ENCODE peak calls at places on chromosomes 2 and 18, in five cellular contexts. E is tibial nerve, B is DND-41, Z is right atrium auricular region, P is OCI-LY7. C is an unnamed sample.

GRCh38 chr2:28702415-28702859 is 49.2 kb upstream of the PPP1CB start:
- DNase-seq in E (no peak), B (no peak), Z (no peak), P (no peak), C (no peak)

GRCh38 chr18:22701326-22701725 is 231.8 kb upstream of the RBBP8 start:
- DNase-seq in E (no peak), B (no peak), Z (no peak), P (no peak), C (no peak)

GRCh38 chr18:2538844-2539243 is 32.5 kb downstream of the METTL4 start:
- DNase-seq in E (no peak), B (no peak), Z (no peak), P (no peak), C (no peak)

GRCh38 chr2:9474361-9475117 is at the start of gene IAH1:
- DNase-seq in E (no peak), B (no peak), Z (no peak), P (no peak), C (peak; percentile 71)

GRCh38 chr2:164785447-164785846 is 56.2 kb downstream of the COBLL1 start:
- DNase-seq in E (no peak), B (no peak), Z (no peak), P (no peak), C (no peak)

GRCh38 chr2:168247341-168248305 is at the start of gene STK39:
- DNase-seq in E (peak; percentile 41), B (peak; percentile 80), Z (no peak), P (peak; percentile 84), C (peak; percentile 72)

GRCh38 chr2:73282924-73283544 is 1.2 kb downstream of the FBXO41 start:
- DNase-seq in E (no peak), B (no peak), Z (no peak), P (peak; percentile 26), C (no peak)

GRCh38 chr2:210225461-210225798 is 183 bp upstream of the ACADL start:
- DNase-seq in E (no peak), B (no peak), Z (no peak), P (no peak), C (no peak)

GRCh38 chr2:217599906-217600305 is 402.9 kb downstream of the TNS1 start:
- DNase-seq in E (no peak), B (no peak), Z (no peak), P (no peak), C (no peak)

GRCh38 chr2:177772529-177772928 is 300.0 kb downstream of the PDE11A start:
- DNase-seq in E (peak; percentile 52), B (peak; percentile 32), Z (no peak), P (peak; percentile 38), C (no peak)

GRCh38 chr18:70422061-70422965 is 133.5 kb downstream of the SOCS6 start:
- DNase-seq in E (peak; percentile 67), B (no peak), Z (peak; percentile 86), P (no peak), C (no peak)

GRCh38 chr2:30232801-30233130 is 1.4 kb downstream of the LBH start:
- DNase-seq in E (no peak), B (peak; percentile 54), Z (no peak), P (no peak), C (no peak)

GRCh38 chr2:216502776-216503629 is 4.4 kb downstream of the RPL37A start:
- DNase-seq in E (no peak), B (no peak), Z (no peak), P (no peak), C (no peak)
- H3K36me3 ChIP-seq in E (peaks cover 30% of the 10 kb centered on the region), B (peaks cover 83% of the 10 kb centered on the region), Z (peaks cover 56% of the 10 kb centered on the region), P (peaks cover 91% of the 10 kb centered on the region), C (peaks cover 36% of the 10 kb centered on the region)

GRCh38 chr2:54601339-54601738 is 122.1 kb upstream of the EML6 start:
- DNase-seq in E (no peak), B (no peak), Z (no peak), P (no peak), C (no peak)

GRCh38 chr2:54597153-54597827 is 126.2 kb upstream of the EML6 start:
- DNase-seq in E (no peak), B (no peak), Z (no peak), P (peak; percentile 34), C (peak; percentile 17)

GRCh38 chr2:54599914-54600313 is 123.5 kb upstream of the EML6 start:
- DNase-seq in E (peak; percentile 32), B (no peak), Z (no peak), P (no peak), C (no peak)

GRCh38 chr2:54598347-54599325 is 124.8 kb upstream of the EML6 start:
- DNase-seq in E (no peak), B (no peak), Z (no peak), P (no peak), C (no peak)

DNA sequence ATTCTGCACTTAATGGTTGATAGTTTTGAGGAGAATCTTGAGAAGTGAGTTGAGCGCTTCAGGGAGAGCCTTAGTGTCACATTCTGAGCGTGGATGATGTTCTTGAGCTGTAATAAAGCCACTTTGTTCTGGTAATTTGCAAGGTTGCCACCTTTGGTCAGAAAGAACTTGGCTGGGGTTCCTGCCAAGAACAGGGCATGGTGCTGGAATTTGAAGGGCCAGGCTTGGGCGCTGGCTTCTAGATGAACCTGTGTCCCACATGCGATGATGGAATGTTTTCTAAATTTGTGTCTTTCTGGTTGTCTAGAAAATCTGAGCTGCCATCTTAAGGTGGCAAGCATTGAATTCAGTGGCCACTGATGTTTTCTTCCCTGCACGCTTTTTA is 124.1 kb upstream of the EML6 start:
- DNase-seq in E (no peak), B (no peak), Z (no peak), P (no peak), C (no peak)
- H3K36me3 ChIP-seq in E (no peaks in the 10 kb centered on the region), B (peaks cover 20% of the 10 kb centered on the region), Z (no peaks in the 10 kb centered on the region), P (peaks cover 41% of the 10 kb centered on the region), C (no peaks in the 10 kb centered on the region)

GRCh38 chr2:174603280-174603679 is 5.7 kb upstream of the WIPF1 start:
- DNase-seq in E (peak; percentile 68), B (peak; percentile 50), Z (peak; percentile 76), P (peak; percentile 74), C (peak; percentile 72)
- H3K36me3 ChIP-seq in E (no peaks in the 10 kb centered on the region), B (peaks cover 13% of the 10 kb centered on the region), Z (no peaks in the 10 kb centered on the region), P (peaks cover 8% of the 10 kb centered on the region), C (no peaks in the 10 kb centered on the region)

GRCh38 chr2:32474391-32474790 is 117.6 kb downstream of the BIRC6 start:
- DNase-seq in E (no peak), B (no peak), Z (no peak), P (no peak), C (no peak)

DNA sequence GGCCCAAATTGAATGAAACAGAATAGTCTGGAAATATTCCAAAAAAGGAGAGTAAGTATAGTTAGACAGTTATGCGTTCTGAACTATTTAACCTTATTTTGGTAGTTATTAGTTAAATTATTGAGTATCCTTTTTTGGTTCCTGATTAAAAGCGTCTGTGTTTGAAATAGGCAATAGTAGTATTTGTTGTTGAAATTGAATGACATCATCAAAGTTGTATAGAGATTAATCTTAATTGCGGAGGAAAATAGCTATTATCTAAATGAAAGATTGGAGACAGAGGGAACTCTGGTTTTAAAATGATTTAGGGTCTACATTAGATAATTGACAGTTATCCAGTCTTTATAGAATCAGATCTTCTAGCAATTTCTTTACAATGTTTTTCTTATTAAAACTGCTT is 115.8 kb downstream of the BIRC6 start:
- DNase-seq in E (no peak), B (no peak), Z (no peak), P (no peak), C (no peak)
- H3K36me3 ChIP-seq in E (no peaks in the 10 kb centered on the region), B (peaks cover 89% of the 10 kb centered on the region), Z (peaks cover 48% of the 10 kb centered on the region), P (peaks cover 96% of the 10 kb centered on the region), C (peaks cover 25% of the 10 kb centered on the region)

GRCh38 chr2:102418421-102418961 is 4.5 kb upstream of the IL18RAP start:
- DNase-seq in E (no peak), B (no peak), Z (no peak), P (no peak), C (no peak)
- H3K36me3 ChIP-seq in E (no peaks in the 10 kb centered on the region), B (no peaks in the 10 kb centered on the region), Z (no peaks in the 10 kb centered on the region), P (no peaks in the 10 kb centered on the region), C (no peaks in the 10 kb centered on the region)

GRCh38 chr2:26845021-26845420 is 2.9 kb upstream of the DPYSL5 start:
- DNase-seq in E (no peak), B (no peak), Z (peak; percentile 7), P (no peak), C (no peak)

GRCh38 chr2:26843041-26843440 is 4.9 kb upstream of the DPYSL5 start:
- DNase-seq in E (no peak), B (no peak), Z (no peak), P (no peak), C (no peak)

GRCh38 chr2:26838121-26838906 is 9.6 kb upstream of the DPYSL5 start:
- DNase-seq in E (no peak), B (no peak), Z (no peak), P (no peak), C (no peak)

GRCh38 chr2:26846334-26846863 is 1.5 kb upstream of the DPYSL5 start:
- DNase-seq in E (peak; percentile 61), B (peak; percentile 45), Z (no peak), P (peak; percentile 74), C (peak; percentile 18)

DNA sequence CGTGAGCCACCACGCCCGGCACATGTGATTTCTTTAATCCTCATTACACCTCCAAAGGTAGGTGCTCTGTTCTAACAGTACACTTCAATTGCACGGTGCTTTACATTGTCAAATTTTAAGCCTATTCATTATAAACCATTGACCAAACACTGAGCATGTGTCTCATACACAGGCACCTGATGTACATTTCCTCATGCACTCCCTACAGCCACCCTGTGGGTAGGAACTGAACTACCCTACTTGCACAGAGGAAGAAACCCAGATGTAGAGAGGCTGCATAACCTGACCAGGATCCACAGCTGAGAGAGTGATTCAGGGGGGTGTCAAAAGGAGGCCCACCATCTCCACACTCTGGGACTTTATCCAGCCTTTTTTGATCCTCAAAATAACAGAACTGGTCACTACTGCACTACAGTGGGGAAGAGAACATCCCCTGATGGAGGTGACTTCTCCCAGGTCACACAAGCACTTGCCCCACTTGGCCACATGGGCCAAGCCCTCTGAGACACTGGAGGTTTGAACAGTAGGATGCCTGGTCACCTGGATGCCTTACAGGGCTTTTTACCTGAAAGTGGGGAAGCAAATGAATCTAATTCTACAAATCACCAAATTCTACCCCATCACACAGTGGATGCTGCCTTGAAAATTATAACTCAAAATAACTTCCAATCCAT is 6.9 kb upstream of the DPYSL5 start:
- DNase-seq in E (no peak), B (no peak), Z (peak; percentile 26), P (peak; percentile 22), C (no peak)
- H3K36me3 ChIP-seq in E (no peaks in the 10 kb centered on the region), B (no peaks in the 10 kb centered on the region), Z (no peaks in the 10 kb centered on the region), P (no peaks in the 10 kb centered on the region), C (no peaks in the 10 kb centered on the region)

GRCh38 chr2:241068942-241069810 is 32.9 kb downstream of the MTERF4 start:
- DNase-seq in E (no peak), B (no peak), Z (no peak), P (no peak), C (no peak)
- H3K36me3 ChIP-seq in E (no peaks in the 10 kb centered on the region), B (no peaks in the 10 kb centered on the region), Z (peaks cover 14% of the 10 kb centered on the region), P (no peaks in the 10 kb centered on the region), C (no peaks in the 10 kb centered on the region)